ENCODE peak calls at places on chromosome 7, in nine cellular contexts. One of them, this sample, is unnamed.

GRCh38 chr7:121385800-121386179 is 10.3 kb downstream of the FAM3C start:
- DNase-seq in GOT3: no peak
- DNase-seq in NCI-H82: peak; percentile 92
- DNase-seq in ELR: no peak
- DNase-seq in coronary artery: no peak
- DNase-seq in endothelial cell: no peak
- DNase-seq in GM12891: no peak
- DNase-seq in MV-4-11: peak; percentile 67
- DNase-seq in NCI-H1105 treated with DMSO at 0.1 percent for 48 hours: peak; percentile 49
- DNase-seq in this sample: no peak

GRCh38 chr7:107209565-107209964 is 40.8 kb downstream of the HBP1 start:
- DNase-seq in coronary artery: no peak
- DNase-seq in NCI-H82: no peak
- DNase-seq in endothelial cell: no peak
- DNase-seq in MV-4-11: no peak
- DNase-seq in ELR: no peak
- DNase-seq in GOT3: no peak
- DNase-seq in NCI-H1105 treated with DMSO at 0.1 percent for 48 hours: no peak
- DNase-seq in GM12891: no peak
- DNase-seq in this sample: no peak

GRCh38 chr7:26500749-26501352 is 209.2 kb downstream of the SNX10 start:
- DNase-seq in endothelial cell: no peak
- DNase-seq in coronary artery: no peak
- DNase-seq in GOT3: no peak
- DNase-seq in NCI-H82: peak; percentile 58
- DNase-seq in GM12891: peak; percentile 20
- DNase-seq in NCI-H1105 treated with DMSO at 0.1 percent for 48 hours: peak; percentile 69
- DNase-seq in MV-4-11: peak; percentile 81
- DNase-seq in ELR: peak; percentile 41
- DNase-seq in this sample: peak; percentile 5

GRCh38 chr7:69893915-69894314 is 295.6 kb downstream of the AUTS2 start:
- DNase-seq in endothelial cell: peak; percentile 10
- DNase-seq in GM12891: no peak
- DNase-seq in MV-4-11: peak; percentile 34
- DNase-seq in coronary artery: no peak
- DNase-seq in NCI-H1105 treated with DMSO at 0.1 percent for 48 hours: peak; percentile 33
- DNase-seq in NCI-H82: peak; percentile 46
- DNase-seq in GOT3: no peak
- DNase-seq in ELR: no peak
- DNase-seq in this sample: no peak

GRCh38 chr7:135979674-135980660 is 2.8 kb upstream of the MTPN start:
- DNase-seq in endothelial cell: no peak
- DNase-seq in MV-4-11: no peak
- DNase-seq in coronary artery: no peak
- DNase-seq in NCI-H1105 treated with DMSO at 0.1 percent for 48 hours: no peak
- DNase-seq in GOT3: no peak
- DNase-seq in NCI-H82: no peak
- DNase-seq in ELR: peak; percentile 71
- DNase-seq in GM12891: peak; percentile 6
- DNase-seq in this sample: peak; percentile 67

GRCh38 chr7:100061518-100062193 is 12.1 kb downstream of the ZSCAN21 start:
- DNase-seq in GOT3: no peak
- DNase-seq in ELR: no peak
- DNase-seq in MV-4-11: no peak
- DNase-seq in NCI-H1105 treated with DMSO at 0.1 percent for 48 hours: no peak
- DNase-seq in NCI-H82: no peak
- DNase-seq in endothelial cell: no peak
- DNase-seq in coronary artery: no peak
- DNase-seq in GM12891: no peak
- DNase-seq in this sample: no peak

GRCh38 chr7:12423995-12424745 is 20.5 kb upstream of the VWDE start:
- DNase-seq in GOT3: no peak
- DNase-seq in ELR: peak; percentile 62
- DNase-seq in NCI-H82: no peak
- DNase-seq in MV-4-11: no peak
- DNase-seq in NCI-H1105 treated with DMSO at 0.1 percent for 48 hours: no peak
- DNase-seq in coronary artery: no peak
- DNase-seq in GM12891: no peak
- DNase-seq in endothelial cell: no peak
- DNase-seq in this sample: peak; percentile 16

GRCh38 chr7:50738932-50739331 is 43.8 kb downstream of the GRB10 start:
- DNase-seq in NCI-H1105 treated with DMSO at 0.1 percent for 48 hours: no peak
- DNase-seq in coronary artery: no peak
- DNase-seq in NCI-H82: no peak
- DNase-seq in GM12891: no peak
- DNase-seq in MV-4-11: no peak
- DNase-seq in GOT3: no peak
- DNase-seq in ELR: no peak
- DNase-seq in endothelial cell: no peak
- DNase-seq in this sample: no peak

GRCh38 chr7:51645298-51645697 is 328.7 kb upstream of the COBL start:
- DNase-seq in ELR: no peak
- DNase-seq in NCI-H1105 treated with DMSO at 0.1 percent for 48 hours: no peak
- DNase-seq in NCI-H82: peak; percentile 24
- DNase-seq in endothelial cell: no peak
- DNase-seq in GM12891: no peak
- DNase-seq in coronary artery: peak; percentile 24
- DNase-seq in GOT3: no peak
- DNase-seq in MV-4-11: no peak
- DNase-seq in this sample: peak; percentile 51

GRCh38 chr7:97390915-97391593 is 273.6 kb downstream of the SDHAF3 start:
- DNase-seq in MV-4-11: peak; percentile 3
- DNase-seq in endothelial cell: no peak
- DNase-seq in NCI-H82: no peak
- DNase-seq in GOT3: no peak
- DNase-seq in coronary artery: no peak
- DNase-seq in ELR: no peak
- DNase-seq in GM12891: no peak
- DNase-seq in NCI-H1105 treated with DMSO at 0.1 percent for 48 hours: no peak
- DNase-seq in this sample: no peak

GRCh38 chr7:86898171-86898570 is 161.3 kb downstream of the ELAPOR2 start:
- DNase-seq in coronary artery: no peak
- DNase-seq in MV-4-11: no peak
- DNase-seq in NCI-H1105 treated with DMSO at 0.1 percent for 48 hours: no peak
- DNase-seq in GM12891: no peak
- DNase-seq in ELR: no peak
- DNase-seq in NCI-H82: no peak
- DNase-seq in endothelial cell: no peak
- DNase-seq in GOT3: no peak
- DNase-seq in this sample: no peak

GRCh38 chr7:22671177-22671879 is 55.7 kb upstream of the IL6 start:
- DNase-seq in NCI-H1105 treated with DMSO at 0.1 percent for 48 hours: no peak
- DNase-seq in ELR: peak; percentile 42
- DNase-seq in GM12891: no peak
- DNase-seq in endothelial cell: no peak
- DNase-seq in MV-4-11: no peak
- DNase-seq in NCI-H82: no peak
- DNase-seq in GOT3: no peak
- DNase-seq in coronary artery: no peak
- DNase-seq in this sample: peak; percentile 69

GRCh38 chr7:45295222-45295621 is 137.6 kb downstream of the RAMP3 start:
- DNase-seq in NCI-H1105 treated with DMSO at 0.1 percent for 48 hours: no peak
- DNase-seq in ELR: no peak
- DNase-seq in MV-4-11: no peak
- DNase-seq in GM12891: no peak
- DNase-seq in endothelial cell: no peak
- DNase-seq in NCI-H82: peak; percentile 97
- DNase-seq in GOT3: no peak
- DNase-seq in coronary artery: no peak
- DNase-seq in this sample: no peak

GRCh38 chr7:48165157-48165556 is 6.1 kb upstream of the ABCA13 start:
- DNase-seq in coronary artery: no peak
- DNase-seq in GOT3: no peak
- DNase-seq in endothelial cell: no peak
- DNase-seq in MV-4-11: no peak
- DNase-seq in GM12891: no peak
- DNase-seq in ELR: no peak
- DNase-seq in NCI-H82: no peak
- DNase-seq in NCI-H1105 treated with DMSO at 0.1 percent for 48 hours: no peak
- DNase-seq in this sample: no peak

GRCh38 chr7:82442492-82443043 is 1.0 kb downstream of the CACNA2D1 start:
- DNase-seq in coronary artery: no peak
- DNase-seq in GOT3: no peak
- DNase-seq in MV-4-11: no peak
- DNase-seq in NCI-H82: peak; percentile 70
- DNase-seq in endothelial cell: peak; percentile 22
- DNase-seq in NCI-H1105 treated with DMSO at 0.1 percent for 48 hours: peak; percentile 40
- DNase-seq in GM12891: no peak
- DNase-seq in ELR: peak; percentile 42
- DNase-seq in this sample: peak; percentile 12

GRCh38 chr7:98202367-98203195 is 8.7 kb upstream of the BHLHA15 start:
- DNase-seq in GOT3: no peak
- DNase-seq in NCI-H1105 treated with DMSO at 0.1 percent for 48 hours: no peak
- DNase-seq in ELR: no peak
- DNase-seq in GM12891: peak; percentile 88
- DNase-seq in coronary artery: no peak
- DNase-seq in NCI-H82: no peak
- DNase-seq in MV-4-11: peak; percentile 93
- DNase-seq in endothelial cell: no peak
- DNase-seq in this sample: no peak

GRCh38 chr7:17907014-17907413 is 33.3 kb downstream of the SNX13 start:
- DNase-seq in GM12891: no peak
- DNase-seq in NCI-H1105 treated with DMSO at 0.1 percent for 48 hours: no peak
- DNase-seq in NCI-H82: no peak
- DNase-seq in ELR: peak; percentile 47
- DNase-seq in MV-4-11: no peak
- DNase-seq in endothelial cell: no peak
- DNase-seq in GOT3: no peak
- DNase-seq in coronary artery: no peak
- DNase-seq in this sample: peak; percentile 9

GRCh38 chr7:112779667-112780066 is 10.5 kb downstream of the TMEM168 start:
- DNase-seq in ELR: peak; percentile 26
- DNase-seq in NCI-H82: no peak
- DNase-seq in coronary artery: no peak
- DNase-seq in NCI-H1105 treated with DMSO at 0.1 percent for 48 hours: no peak
- DNase-seq in GOT3: no peak
- DNase-seq in GM12891: no peak
- DNase-seq in MV-4-11: no peak
- DNase-seq in endothelial cell: no peak
- DNase-seq in this sample: no peak

This sample was measured in astrocyte.